ENCODE peak calls at places on chromosome 22, in seven cellular contexts. R is Peyer's patch; F is uterus; E is CD4-positive, CD25-positive, alpha-beta regulatory T cell; A is heart right ventricle; P is right atrium auricular region; I is foreskin fibroblast. X is an unnamed sample.

GRCh38 chr22:25744694-25745093 is 2.7 kb downstream of the MYO18B start:
- DNase-seq in E (no peak), P (no peak), I (no peak), R (no peak), A (no peak), F (no peak), X (no peak)

GRCh38 chr22:37240240-37240940 is 3.7 kb downstream of the RAC2 start:
- DNase-seq in P (no peak), A (no peak), R (no peak), I (no peak), F (no peak), E (no peak), X (no peak)

GRCh38 chr22:42912049-42912448 is 55.0 kb upstream of the ARFGAP3 start:
- DNase-seq in A (no peak), E (no peak), F (no peak), P (no peak), I (no peak), R (no peak), X (no peak)

GRCh38 chr22:44440224-44441160 is 57.5 kb downstream of the RTL6 start:
- DNase-seq in A (no peak), R (no peak), E (no peak), P (no peak), F (no peak), I (no peak), X (no peak)

GRCh38 chr22:43129426-43130425 is 13.5 kb downstream of the MCAT start:
- DNase-seq in E (no peak), I (no peak), F (no peak), R (no peak), P (no peak), A (no peak), X (no peak)

GRCh38 chr22:19995611-19996339 is 20.8 kb downstream of the ARVCF start:
- DNase-seq in F (no peak), I (peak), E (no peak), A (peak), P (no peak), R (no peak), X (no peak)

GRCh38 chr22:44807915-44808690 is 55.7 kb downstream of the ARHGAP8 start:
- DNase-seq in I (no peak), A (no peak), P (no peak), F (no peak), E (no peak), R (no peak), X (no peak)

GRCh38 chr22:29810156-29810555 is 27.9 kb downstream of the ASCC2 start:
- DNase-seq in A (no peak), I (no peak), P (no peak), E (no peak), F (no peak), R (no peak), X (no peak)

GRCh38 chr22:29243874-29244446 is 23.8 kb downstream of the RHBDD3 start:
- DNase-seq in E (no peak), F (no peak), I (no peak), R (no peak), P (no peak), A (no peak), X (no peak)

GRCh38 chr22:44888491-44888941 is 121.3 kb downstream of the PHF21B start:
- DNase-seq in A (no peak), R (no peak), I (no peak), E (no peak), F (no peak), P (no peak), X (no peak)

GRCh38 chr22:31092161-31092560 is 11.0 kb downstream of the SMTN start:
- DNase-seq in P (no peak), E (no peak), A (no peak), F (no peak), R (no peak), I (no peak), X (no peak)
- H3K4me3 ChIP-seq in P (no peak), E (no peak), A (no peak), F (peak), R (no peak), I (no peak), X (no peak)

GRCh38 chr22:46085831-46086576 is 64.3 kb upstream of the PPARA start:
- DNase-seq in P (peak), E (no peak), A (peak), F (peak), R (peak), I (peak), X (no peak)
- H3K4me3 ChIP-seq in P (peak), E (no peak), A (peak), F (peak), R (no peak), I (peak), X (no peak)

GRCh38 chr22:40529817-40530216 is 106.7 kb downstream of the MRTFA start:
- DNase-seq in R (no peak), F (no peak), I (peak), A (no peak), P (no peak), E (no peak), X (no peak)

GRCh38 chr22:40534379-40535188 is 101.9 kb downstream of the MRTFA start:
- DNase-seq in A (no peak), R (no peak), F (no peak), P (no peak), E (no peak), I (peak), X (no peak)

GRCh38 chr22:40535189-40535512 is 101.4 kb downstream of the MRTFA start:
- DNase-seq in P (no peak), I (no peak), A (no peak), F (no peak), E (no peak), R (no peak), X (no peak)

GRCh38 chr22:40533712-40534378 is 102.7 kb downstream of the MRTFA start:
- DNase-seq in A (no peak), F (no peak), R (no peak), P (no peak), E (peak), I (peak), X (no peak)

GRCh38 chr22:40531951-40532900 is 104.3 kb downstream of the MRTFA start:
- DNase-seq in A (no peak), P (no peak), E (peak), F (no peak), I (no peak), R (no peak), X (no peak)
- H3K4me3 ChIP-seq in A (peak), P (peak), E (peak), F (no peak), I (no peak), R (no peak), X (peak)

GRCh38 chr22:46537946-46538815 is 761 bp upstream of the CELSR1 start:
- DNase-seq in F (no peak), R (no peak), I (peak), P (no peak), A (no peak), E (no peak), X (no peak)
- H3K4me3 ChIP-seq in F (peak), R (peak), I (peak), P (peak), A (peak), E (no peak), X (peak)